ENCODE peak calls at places on chromosomes 3 and 15, in eight cellular contexts. Y is activated CD4-positive, alpha-beta T cell treated with anti-CD3 and anti-CD28 coated beads, Interleukin-2, amount 50 U/mL, for 24 hours; M is AG08396; P is H54; H is effector memory CD8-positive, alpha-beta T cell; R is GM23248; N is AG09309; V is OCI-M1. Z is an unnamed sample.

GRCh38 chr3:139281096-139281495 is 62.7 kb upstream of the MRPS22 start:
- DNase-seq in Y (no peak), R (peak), N (peak), V (no peak), H (no peak), P (no peak), M (peak), Z (no peak)

GRCh38 chr3:10983219-10983916 is 9.2 kb upstream of the SLC6A1 start:
- DNase-seq in Y (peak), V (peak), H (no peak), R (peak), P (peak), N (no peak), M (peak), Z (no peak)

GRCh38 chr3:47008258-47008671 is 28.8 kb downstream of the NBEAL2 start:
- DNase-seq in P (no peak), R (no peak), M (no peak), H (no peak), V (no peak), N (no peak), Y (no peak), Z (no peak)

GRCh38 chr15:31266712-31267111 is 59.9 kb upstream of the KLF13 start:
- DNase-seq in N (no peak), M (no peak), R (no peak), V (no peak), Y (no peak), H (no peak), P (no peak), Z (no peak)

GRCh38 chr15:56410712-56411111 is 45.5 kb downstream of the TEX9 start:
- DNase-seq in Y (no peak), M (no peak), N (no peak), R (no peak), P (no peak), H (no peak), V (peak), Z (no peak)

GRCh38 chr3:27141668-27142067 is 227.5 kb downstream of the NEK10 start:
- DNase-seq in H (no peak), M (no peak), Y (no peak), R (no peak), V (peak), N (no peak), P (no peak), Z (no peak)

GRCh38 chr3:64141476-64141875 is 83.8 kb downstream of the PRICKLE2 start:
- DNase-seq in M (no peak), R (peak), Y (no peak), H (no peak), V (no peak), N (no peak), P (no peak), Z (no peak)

GRCh38 chr15:54462511-54462913 is 484.3 kb downstream of the UNC13C start:
- DNase-seq in P (no peak), M (no peak), R (no peak), V (no peak), N (no peak), H (no peak), Y (no peak), Z (no peak)

GRCh38 chr3:190375671-190376070 is 12.3 kb upstream of the CLDN16 start:
- DNase-seq in M (no peak), H (no peak), N (no peak), Y (no peak), V (no peak), P (no peak), R (no peak), Z (no peak)

GRCh38 chr15:51089699-51090098 is 5.0 kb downstream of the TNFAIP8L3 start:
- DNase-seq in R (peak), Y (no peak), P (no peak), M (peak), V (no peak), N (no peak), H (no peak), Z (no peak)

GRCh38 chr3:171790898-171791694 is 19.2 kb downstream of the PLD1 start:
- DNase-seq in H (no peak), P (no peak), M (no peak), R (peak), V (no peak), Y (no peak), N (peak), Z (no peak)

GRCh38 chr3:114290911-114291901 is 2.6 kb upstream of the TIGIT start:
- DNase-seq in R (peak), Y (peak), M (peak), V (peak), H (peak), P (peak), N (no peak), Z (peak)

GRCh38 chr3:49469037-49469875 is 811 bp upstream of the DAG1 start:
- DNase-seq in N (peak), P (peak), Y (no peak), R (peak), H (no peak), M (peak), V (no peak), Z (no peak)

GRCh38 chr15:90402806-90403205 is 14.8 kb downstream of the IQGAP1 start:
- DNase-seq in R (peak), Y (no peak), M (no peak), N (no peak), P (no peak), V (no peak), H (no peak), Z (no peak)

GRCh38 chr3:18900994-18901393 is 247.3 kb upstream of the KCNH8 start:
- DNase-seq in R (no peak), V (no peak), M (no peak), Y (no peak), P (no peak), H (no peak), N (no peak), Z (no peak)

GRCh38 chr3:23442598-23443383 is 239.7 kb downstream of the UBE2E2 start:
- DNase-seq in P (no peak), M (peak), H (no peak), N (peak), Y (peak), V (peak), R (peak), Z (no peak)

GRCh38 chr15:55999635-56000034 is 6.2 kb upstream of the NEDD4 start:
- DNase-seq in H (no peak), P (no peak), M (no peak), N (no peak), V (no peak), R (no peak), Y (no peak), Z (no peak)

GRCh38 chr3:101972430-101973162 is 123.3 kb downstream of the NFKBIZ start:
- DNase-seq in R (no peak), Y (no peak), P (no peak), H (no peak), M (no peak), V (no peak), N (no peak), Z (no peak)

GRCh38 chr3:143118630-143119008 is 952 bp upstream of the CHST2 start:
- DNase-seq in H (no peak), Y (no peak), P (no peak), V (no peak), N (no peak), R (no peak), M (no peak), Z (no peak)

GRCh38 chr3:123818324-123818920 is 65.7 kb downstream of the MYLK start:
- DNase-seq in Y (no peak), P (no peak), V (no peak), H (no peak), N (no peak), R (no peak), M (no peak), Z (no peak)

GRCh38 chr3:143952569-143953069 is 19.0 kb upstream of the DIPK2A start:
- DNase-seq in M (no peak), Y (no peak), V (no peak), N (no peak), P (no peak), R (no peak), H (no peak), Z (no peak)

GRCh38 chr3:97232635-97233034 is 418.2 kb downstream of the EPHA6 start:
- DNase-seq in H (no peak), V (no peak), M (no peak), P (no peak), R (no peak), N (no peak), Y (no peak), Z (no peak)

GRCh38 chr15:58393196-58393790 is 38.5 kb upstream of the LIPC start:
- DNase-seq in M (no peak), P (no peak), H (no peak), R (no peak), N (no peak), Y (no peak), V (no peak), Z (no peak)

GRCh38 chr15:39361497-39361896 is 219.4 kb upstream of the THBS1 start:
- DNase-seq in M (no peak), V (no peak), Y (no peak), P (no peak), N (no peak), H (no peak), R (no peak), Z (no peak)

GRCh38 chr3:63726656-63727055 is 74.2 kb downstream of the SNTN start:
- DNase-seq in H (no peak), V (no peak), M (no peak), R (peak), P (no peak), Y (no peak), N (no peak), Z (no peak)

GRCh38 chr3:108182339-108182738 is 39.9 kb downstream of the IFT57 start:
- DNase-seq in N (no peak), R (peak), M (no peak), P (no peak), Y (no peak), H (no peak), V (no peak), Z (no peak)

GRCh38 chr15:84976746-84977345 is 4.8 kb upstream of the PDE8A start:
- DNase-seq in M (no peak), V (no peak), R (no peak), N (no peak), P (no peak), H (no peak), Y (no peak), Z (no peak)

GRCh38 chr3:110900583-110900982 is 171.0 kb upstream of the NECTIN3 start:
- DNase-seq in Y (no peak), R (peak), H (no peak), P (no peak), M (no peak), N (peak), V (no peak), Z (no peak)